ENCODE peak calls at places on chromosome 3, in six cellular contexts. T is CMK, J is T-helper 22 cell, X is iPS-NIHi11, E is neural crest cell, P is endothelial cell of umbilical vein. C is an unnamed sample.

GRCh38 chr3:110419571-110419970 is 652.0 kb upstream of the NECTIN3 start:
- DNase-seq in T (no peak), J (no peak), X (no peak), E (no peak), P (peak), C (no peak)

GRCh38 chr3:70176224-70176623 is 136.2 kb downstream of the MDFIC2 start:
- DNase-seq in T (no peak), J (no peak), X (no peak), E (no peak), P (no peak), C (no peak)

GRCh38 chr3:37905987-37906674 is 44.5 kb downstream of the CTDSPL start:
- DNase-seq in T (no peak), J (no peak), X (no peak), E (no peak), P (peak), C (no peak)

GRCh38 chr3:1969269-1969668 is 129.4 kb upstream of the CNTN4 start:
- DNase-seq in T (no peak), J (no peak), X (no peak), E (no peak), P (peak), C (no peak)

GRCh38 chr3:38649500-38650247 is at the start of gene SCN5A:
- DNase-seq in T (peak), J (peak), X (peak), E (no peak), P (peak), C (peak)

GRCh38 chr3:168511428-168512014 is 415.8 kb upstream of the GOLIM4 start:
- DNase-seq in T (no peak), J (no peak), X (peak), E (no peak), P (peak), C (no peak)

GRCh38 chr3:52405066-52405465 is 39.8 kb downstream of the SEMA3G start:
- DNase-seq in T (no peak), J (no peak), X (no peak), E (no peak), P (no peak), C (no peak)

GRCh38 chr3:155352900-155353490 is 59.5 kb upstream of the STRIT1 start:
- DNase-seq in T (no peak), J (no peak), X (peak), E (no peak), P (peak), C (no peak)

GRCh38 chr3:49667701-49668413 is 6.3 kb upstream of the APEH start:
- DNase-seq in T (no peak), J (no peak), X (no peak), E (no peak), P (no peak), C (no peak)

GRCh38 chr3:133941390-133941789 is 45.7 kb upstream of the RAB6B start:
- DNase-seq in T (no peak), J (no peak), X (peak), E (no peak), P (peak), C (no peak)

GRCh38 chr3:12545473-12545791 is at the start of gene MKRN2OS:
- DNase-seq in T (no peak), J (no peak), X (peak), E (no peak), P (no peak), C (no peak)

GRCh38 chr3:188720215-188720614 is 451.6 kb upstream of the TPRG1 start:
- DNase-seq in T (no peak), J (no peak), X (no peak), E (no peak), P (no peak), C (no peak)

GRCh38 chr3:114219741-114220140 is 17.6 kb downstream of the ZNF80 start:
- DNase-seq in T (no peak), J (no peak), X (no peak), E (no peak), P (no peak), C (no peak)

GRCh38 chr3:118029049-118029448 is 1005.6 kb downstream of the IGSF11 start:
- DNase-seq in T (no peak), J (no peak), X (no peak), E (no peak), P (no peak), C (no peak)

GRCh38 chr3:134155456-134155855 is 95.2 kb downstream of the RYK start:
- DNase-seq in T (no peak), J (no peak), X (no peak), E (no peak), P (no peak), C (no peak)

GRCh38 chr3:182568206-182568605 is 225.1 kb upstream of the ATP11B start:
- DNase-seq in T (no peak), J (no peak), X (no peak), E (no peak), P (no peak), C (no peak)

C was measured in esophagus muscularis mucosa.